ENCODE peak calls at places on chromosomes 2 and 18, in eight cellular contexts. U, E, L, H, J, B, M and P are unnamed samples.

GRCh38 chr18:47756364-47757016 is 174.0 kb downstream of the SMAD2 start:
- DNase-seq in U (peak), E (peak), L (peak), H (peak), J (peak), B (no peak), M (no peak), P (no peak)

GRCh38 chr2:112869258-112869842 is 32.8 kb upstream of the IL1B start:
- DNase-seq in U (peak), E (peak), L (peak), H (peak), J (peak), B (no peak), M (peak), P (no peak)

GRCh38 chr18:77140439-77141109 is 8.0 kb upstream of the MBP start:
- DNase-seq in U (peak), E (no peak), L (no peak), H (no peak), J (no peak), B (no peak), M (no peak), P (no peak)

GRCh38 chr2:148876190-148876588 is 1.2 kb downstream of the KIF5C start:
- DNase-seq in U (no peak), E (no peak), L (no peak), H (no peak), J (no peak), B (peak), M (no peak), P (no peak)

GRCh38 chr2:42741140-42741539 is 22.8 kb downstream of the OXER1 start:
- DNase-seq in U (no peak), E (no peak), L (no peak), H (no peak), J (no peak), B (no peak), M (no peak), P (no peak)

GRCh38 chr18:54671291-54671881 is 80.3 kb downstream of the DYNAP start:
- DNase-seq in U (no peak), E (peak), L (no peak), H (no peak), J (peak), B (no peak), M (no peak), P (no peak)

GRCh38 chr18:36752929-36753865 is 75.6 kb downstream of the TPGS2 start:
- DNase-seq in U (no peak), E (peak), L (no peak), H (no peak), J (no peak), B (no peak), M (no peak), P (no peak)

GRCh38 chr18:48138660-48139426 is 208.4 kb upstream of the SMAD2 start:
- DNase-seq in U (peak), E (no peak), L (no peak), H (peak), J (no peak), B (no peak), M (no peak), P (no peak)

GRCh38 chr2:123720760-123721159 is 304.3 kb upstream of the CNTNAP5 start:
- DNase-seq in U (no peak), E (no peak), L (no peak), H (no peak), J (no peak), B (no peak), M (no peak), P (no peak)

GRCh38 chr2:111032721-111033532 is 87.8 kb upstream of the BCL2L11 start:
- DNase-seq in U (peak), E (no peak), L (no peak), H (peak), J (peak), B (no peak), M (no peak), P (peak)

GRCh38 chr2:18498531-18498930 is 61.9 kb downstream of the RDH14 start:
- DNase-seq in U (no peak), E (no peak), L (no peak), H (no peak), J (no peak), B (no peak), M (no peak), P (no peak)

GRCh38 chr2:240579771-240580614 is 6.5 kb upstream of the CAPN10 start:
- DNase-seq in U (peak), E (peak), L (peak), H (peak), J (peak), B (no peak), M (peak), P (peak)

GRCh38 chr18:9507565-9508088 is 32.3 kb downstream of the RALBP1 start:
- DNase-seq in U (no peak), E (peak), L (no peak), H (no peak), J (no peak), B (no peak), M (no peak), P (no peak)

GRCh38 chr2:106798826-106799552 is 87.0 kb downstream of the ST6GAL2 start:
- DNase-seq in U (no peak), E (no peak), L (no peak), H (no peak), J (no peak), B (no peak), M (no peak), P (no peak)

GRCh38 chr2:172225786-172226185 is 123.1 kb upstream of the DLX2 start:
- DNase-seq in U (no peak), E (no peak), L (no peak), H (no peak), J (no peak), B (no peak), M (no peak), P (no peak)

GRCh38 chr2:200185575-200186103 is 120.9 kb upstream of the SPATS2L start:
- DNase-seq in U (no peak), E (no peak), L (no peak), H (no peak), J (no peak), B (no peak), M (no peak), P (no peak)

GRCh38 chr2:196961889-196962288 is 35.4 kb upstream of the PGAP1 start:
- DNase-seq in U (no peak), E (no peak), L (no peak), H (no peak), J (no peak), B (no peak), M (no peak), P (no peak)

GRCh38 chr2:24621779-24622538 is 130.9 kb downstream of the NCOA1 start:
- DNase-seq in U (no peak), E (no peak), L (no peak), H (no peak), J (no peak), B (no peak), M (no peak), P (no peak)

DNA sequence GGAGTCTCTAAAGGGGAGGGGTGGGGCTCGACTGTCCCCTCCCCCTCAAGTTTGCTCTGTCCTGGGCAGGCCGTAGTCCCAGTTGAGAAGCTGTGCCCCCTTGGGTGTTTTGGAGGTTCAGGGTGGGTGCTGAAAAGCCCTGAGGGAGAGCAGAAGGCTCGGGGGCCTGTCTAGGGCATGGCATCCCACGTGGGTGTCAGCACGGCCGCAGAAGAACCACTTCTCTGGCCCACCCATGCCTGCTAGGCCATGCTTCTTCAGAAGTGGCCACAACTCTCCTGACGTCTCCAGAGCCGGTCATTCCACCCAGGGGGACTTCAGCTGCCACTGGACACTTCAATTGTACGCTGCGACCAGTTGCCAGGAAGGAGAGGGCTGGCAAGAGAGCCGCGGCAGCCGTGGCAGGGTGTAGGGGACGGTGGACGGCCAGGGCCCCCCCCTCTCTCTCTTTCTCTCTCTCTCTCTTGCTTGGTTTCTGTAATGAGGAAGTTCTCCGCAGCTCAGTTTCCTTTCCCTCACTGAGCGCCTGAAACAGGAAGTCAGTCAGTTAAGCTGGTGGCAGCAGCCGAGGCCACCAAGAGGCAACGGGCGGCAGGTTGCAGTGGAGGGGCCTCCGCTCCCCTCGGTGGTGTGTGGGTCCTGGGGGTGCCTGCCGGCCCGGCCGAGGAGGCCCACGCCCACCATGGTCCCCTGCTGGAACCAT is at the start of gene INPP5D:
- DNase-seq in U (peak), E (peak), L (peak), H (peak), J (no peak), B (peak), M (no peak), P (no peak)
- TF ChIP-seq POLR2A in U (peak), E (no peak), L (peak), H (no peak), J (no peak), B (peak), M (no peak), P (no peak)

GRCh38 chr2:217857624-217858506 is 144.9 kb downstream of the TNS1 start:
- DNase-seq in U (no peak), E (no peak), L (no peak), H (no peak), J (no peak), B (no peak), M (no peak), P (no peak)
- TF ChIP-seq POLR2A in U (no peak), E (no peak), L (no peak), H (no peak), J (no peak), B (no peak), M (no peak), P (no peak)

DNA sequence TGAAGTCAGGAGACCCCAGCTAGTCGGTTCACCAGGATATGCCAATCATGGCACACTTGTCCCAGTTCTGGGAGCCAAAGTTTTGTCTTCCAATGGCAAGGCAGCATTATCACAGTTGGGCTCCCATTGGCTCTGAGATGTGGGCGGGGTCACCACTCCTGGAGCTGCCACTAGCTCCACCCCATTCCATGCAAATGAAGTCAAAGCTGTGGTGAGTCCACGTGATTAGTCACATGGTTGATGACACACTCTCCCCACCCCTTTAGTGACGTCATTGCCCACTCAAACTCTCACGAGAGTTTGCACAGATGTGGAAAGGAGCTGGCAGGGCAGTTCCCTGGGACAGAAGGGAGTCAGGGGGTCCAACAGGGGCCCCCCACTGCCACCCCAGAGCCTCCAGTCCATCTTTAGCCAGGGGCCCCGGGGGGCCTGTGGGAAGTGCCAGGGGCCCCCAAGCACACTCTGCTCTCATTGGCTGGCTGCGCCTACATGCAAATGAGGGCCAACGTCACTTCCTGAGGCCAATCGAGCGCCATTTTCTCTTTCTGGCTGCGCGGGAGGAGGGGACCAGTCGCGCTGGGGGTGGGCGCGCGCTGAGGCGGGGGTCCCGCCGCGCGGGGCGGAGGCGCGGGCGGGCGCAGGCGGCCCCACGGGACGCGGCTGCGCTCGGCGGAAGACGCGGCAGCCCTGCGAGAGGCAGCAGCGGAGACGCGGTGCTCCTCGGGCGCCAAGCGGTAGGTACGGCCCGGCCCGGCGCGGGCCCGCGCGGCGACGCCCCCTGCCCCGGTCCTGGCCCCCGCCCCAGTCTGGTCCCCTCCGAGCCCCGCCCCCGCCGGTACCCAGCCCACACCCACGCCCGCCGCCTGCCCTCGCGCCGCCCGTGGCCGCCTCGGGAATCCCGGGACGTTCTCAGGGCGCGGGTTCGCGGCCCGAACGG is at the start of gene ADNP2:
- DNase-seq in U (peak), E (peak), L (peak), H (peak), J (peak), B (peak), M (peak), P (peak)
- TF ChIP-seq POLR2A in U (no peak), E (peak), L (peak), H (no peak), J (peak), B (peak), M (peak), P (peak)

GRCh38 chr2:174486614-174487535 is at the start of gene GPR155:
- DNase-seq in U (peak), E (peak), L (peak), H (peak), J (peak), B (peak), M (peak), P (peak)
- TF ChIP-seq POLR2A in U (peak), E (peak), L (no peak), H (no peak), J (peak), B (peak), M (peak), P (peak)

DNA sequence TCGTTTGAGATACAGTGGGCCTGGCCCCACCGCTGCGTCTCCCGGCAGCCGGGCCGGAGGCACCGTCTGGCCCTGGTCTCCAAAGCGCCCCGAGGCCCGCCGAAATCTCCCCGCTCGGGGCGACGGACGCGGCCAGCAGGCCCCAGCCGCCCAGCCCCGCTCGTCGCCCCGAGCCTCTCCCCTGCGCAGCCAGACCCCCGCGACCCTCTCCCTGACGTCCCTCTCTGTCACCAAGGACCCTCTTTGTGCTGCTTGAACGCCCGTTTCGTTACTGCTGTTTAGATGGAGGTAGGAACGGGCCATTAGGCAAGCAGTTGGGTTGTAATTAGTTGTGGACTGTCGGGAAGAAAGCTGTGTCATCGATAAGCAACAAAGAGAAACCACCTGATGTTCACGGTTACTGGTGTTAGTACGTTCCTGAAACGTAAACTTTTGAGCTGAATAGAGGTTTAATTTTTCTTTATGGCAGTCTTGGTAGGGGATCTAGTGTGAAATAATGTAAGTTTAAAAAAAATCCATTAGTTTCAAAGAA is 718 bp downstream of the UBXN4 start:
- DNase-seq in U (peak), E (peak), L (peak), H (peak), J (peak), B (peak), M (peak), P (no peak)
- TF ChIP-seq POLR2A in U (peak), E (no peak), L (peak), H (no peak), J (no peak), B (no peak), M (no peak), P (no peak)

GRCh38 chr2:101766871-101767739 is 69.6 kb downstream of the MAP4K4 start:
- DNase-seq in U (no peak), E (no peak), L (no peak), H (no peak), J (peak), B (no peak), M (no peak), P (peak)
- TF ChIP-seq POLR2A in U (no peak), E (no peak), L (no peak), H (no peak), J (no peak), B (no peak), M (no peak), P (no peak)